ENCODE peak calls at places on chromosomes 12 and 14, in six cellular contexts. K is SK-N-SH, G is stomach, Y is neuronal stem cell, C is keratinocyte, S is heart right ventricle. I is an unnamed sample.

GRCh38 chr14:68333265-68333664 is 459.6 kb downstream of the ZFP36L1 start:
- DNase-seq in K (no peak), G (no peak), Y (no peak), C (no peak), S (no peak), I (no peak)

GRCh38 chr14:65957631-65958205 is 528.5 kb upstream of the CCDC196 start:
- DNase-seq in K (no peak), G (no peak), Y (no peak), C (no peak), S (no peak), I (no peak)

GRCh38 chr14:51873221-51873893 is 12.9 kb downstream of the GNG2 start:
- DNase-seq in K (peak; percentile 33), G (no peak), Y (no peak), C (no peak), S (no peak), I (no peak)

GRCh38 chr14:105419305-105420091 is at the start of gene MTA1:
- DNase-seq in K (peak; percentile 86), G (peak; percentile 56), Y (peak; percentile 31), C (no peak), S (no peak), I (no peak)

GRCh38 chr12:104569348-104570173 is 112.8 kb downstream of the CHST11 start:
- DNase-seq in K (no peak), G (peak; percentile 31), Y (no peak), C (no peak), S (peak; percentile 16), I (peak; percentile 14)

GRCh38 chr14:61347771-61348443 is 26.5 kb downstream of the PRKCH start:
- DNase-seq in K (no peak), G (no peak), Y (no peak), C (no peak), S (no peak), I (no peak)

GRCh38 chr12:15801770-15802393 is 12.7 kb upstream of the EPS8 start:
- DNase-seq in K (no peak), G (no peak), Y (no peak), C (peak; percentile 86), S (no peak), I (no peak)

GRCh38 chr14:95663226-95663797 is 22.9 kb upstream of the TCL1B start:
- DNase-seq in K (no peak), G (no peak), Y (no peak), C (no peak), S (no peak), I (no peak)

GRCh38 chr12:27525373-27525772 is 1.4 kb downstream of the PPFIBP1 start:
- DNase-seq in K (no peak), G (no peak), Y (no peak), C (no peak), S (peak; percentile 67), I (no peak)

GRCh38 chr12:29148065-29148957 is 767 bp upstream of the FAR2 start:
- DNase-seq in K (peak; percentile 80), G (no peak), Y (no peak), C (no peak), S (peak; percentile 52), I (no peak)

GRCh38 chr14:51726166-51726899 is 74.6 kb downstream of the FRMD6 start:
- DNase-seq in K (no peak), G (no peak), Y (no peak), C (no peak), S (no peak), I (no peak)

GRCh38 chr14:72443991-72444431 is 449.9 kb downstream of the DPF3 start:
- DNase-seq in K (no peak), G (no peak), Y (no peak), C (no peak), S (no peak), I (no peak)

GRCh38 chr12:57918182-57918581 is 23.2 kb upstream of the ATP23 start:
- DNase-seq in K (no peak), G (no peak), Y (no peak), C (no peak), S (no peak), I (no peak)

GRCh38 chr12:110957652-110958051 is 37.3 kb upstream of the MYL2 start:
- DNase-seq in K (peak; percentile 87), G (no peak), Y (no peak), C (no peak), S (no peak), I (no peak)

GRCh38 chr14:96821501-96821900 is 24.3 kb downstream of the VRK1 start:
- DNase-seq in K (no peak), G (no peak), Y (no peak), C (peak; percentile 59), S (no peak), I (no peak)

GRCh38 chr12:122871851-122872785 is 23.8 kb downstream of the VPS37B start:
- DNase-seq in K (peak; percentile 74), G (peak; percentile 70), Y (no peak), C (no peak), S (peak; percentile 83), I (no peak)

GRCh38 chr12:75816892-75817291 is 214.7 kb downstream of the PHLDA1 start:
- DNase-seq in K (no peak), G (no peak), Y (no peak), C (peak; percentile 85), S (no peak), I (no peak)

GRCh38 chr14:106069786-106070185 is 543.4 kb downstream of the TMEM121 start:
- DNase-seq in K (no peak), G (no peak), Y (no peak), C (no peak), S (no peak), I (no peak)

GRCh38 chr12:50084775-50085614 is at the start of gene SMARCD1:
- DNase-seq in K (peak; percentile 98), G (peak; percentile 89), Y (peak; percentile 95), C (no peak), S (peak; percentile 93), I (peak; percentile 84)

GRCh38 chr12:9041321-9041720 is 52.0 kb downstream of the KLRG1 start:
- DNase-seq in K (no peak), G (no peak), Y (no peak), C (no peak), S (peak; percentile 41), I (no peak)

GRCh38 chr12:89355243-89356068 is 3.2 kb upstream of the DUSP6 start:
- DNase-seq in K (peak; percentile 58), G (no peak), Y (no peak), C (no peak), S (no peak), I (no peak)
- H3K27me3 ChIP-seq in K (no peaks in the 10 kb centered on the region), G (no peaks in the 10 kb centered on the region), Y (no peaks in the 10 kb centered on the region), C (no peaks in the 10 kb centered on the region), S (no peaks in the 10 kb centered on the region), I (no peaks in the 10 kb centered on the region)

GRCh38 chr14:58055497-58055896 is 96.5 kb downstream of the ARMH4 start:
- DNase-seq in K (no peak), G (no peak), Y (no peak), C (no peak), S (no peak), I (no peak)
- H3K27me3 ChIP-seq in K (peaks cover 18% of the 10 kb centered on the region), G (no peaks in the 10 kb centered on the region), Y (no peaks in the 10 kb centered on the region), C (peaks cover 4% of the 10 kb centered on the region), S (no peaks in the 10 kb centered on the region), I (no peaks in the 10 kb centered on the region)

GRCh38 chr14:100622708-100623485 is 35.7 kb upstream of the BEGAIN start:
- DNase-seq in K (no peak), G (no peak), Y (no peak), C (no peak), S (no peak), I (no peak)

GRCh38 chr14:100621806-100622205 is 34.6 kb upstream of the BEGAIN start:
- DNase-seq in K (peak; percentile 52), G (no peak), Y (no peak), C (no peak), S (no peak), I (no peak)

GRCh38 chr14:100623961-100624360 is 36.7 kb upstream of the BEGAIN start:
- DNase-seq in K (no peak), G (no peak), Y (no peak), C (no peak), S (no peak), I (no peak)

GRCh38 chr14:100622234-100622633 is 35.0 kb upstream of the BEGAIN start:
- DNase-seq in K (peak; percentile 10), G (no peak), Y (no peak), C (no peak), S (no peak), I (no peak)

DNA sequence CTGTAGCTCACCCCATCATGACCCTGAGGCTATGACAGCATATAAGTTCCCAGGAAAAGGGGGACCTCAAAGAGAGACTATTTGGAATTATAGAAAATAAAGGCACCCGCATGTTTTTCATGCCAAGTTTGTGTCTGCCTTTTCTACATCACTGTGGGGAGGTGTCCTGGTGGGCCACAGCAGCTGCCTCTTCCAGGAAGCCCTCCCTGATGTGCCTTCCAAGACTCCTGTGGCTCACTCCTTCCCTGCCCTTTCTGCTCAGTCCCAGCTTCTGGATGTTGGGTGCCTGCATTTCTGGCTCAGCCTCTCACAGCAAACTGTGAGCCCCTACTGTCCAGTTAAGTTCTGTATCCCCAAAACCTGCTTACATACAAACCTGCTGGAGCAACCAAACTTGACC is 36.3 kb upstream of the BEGAIN start:
- DNase-seq in K (no peak), G (no peak), Y (no peak), C (no peak), S (no peak), I (no peak)
- H3K27me3 ChIP-seq in K (no peaks in the 10 kb centered on the region), G (no peaks in the 10 kb centered on the region), Y (no peaks in the 10 kb centered on the region), C (peaks cover 14% of the 10 kb centered on the region), S (peaks cover 57% of the 10 kb centered on the region), I (no peaks in the 10 kb centered on the region)

DNA sequence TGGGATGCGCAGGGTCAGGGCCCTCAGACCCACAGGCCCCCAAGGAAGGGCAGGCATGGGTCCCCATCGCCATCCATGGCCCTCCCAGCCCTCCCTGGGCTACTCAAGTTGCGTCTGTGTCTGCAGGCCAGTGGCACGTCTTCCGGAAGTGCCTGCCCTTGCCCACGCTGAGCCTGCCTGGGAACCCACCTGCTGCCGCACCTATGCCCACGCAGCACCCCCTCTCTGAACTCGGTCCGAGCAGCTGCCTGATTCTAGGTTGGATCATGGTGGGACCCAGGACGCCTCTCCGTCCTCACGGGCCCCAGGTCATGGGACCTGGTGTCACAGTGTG is 182.8 kb downstream of the ADGRD1 start:
- DNase-seq in K (no peak), G (no peak), Y (no peak), C (no peak), S (no peak), I (no peak)
- H3K27me3 ChIP-seq in K (no peaks in the 10 kb centered on the region), G (no peaks in the 10 kb centered on the region), Y (no peaks in the 10 kb centered on the region), C (no peaks in the 10 kb centered on the region), S (no peaks in the 10 kb centered on the region), I (no peaks in the 10 kb centered on the region)

GRCh38 chr14:37320106-37320505 is 122.4 kb downstream of the MIPOL1 start:
- DNase-seq in K (no peak), G (no peak), Y (no peak), C (no peak), S (no peak), I (no peak)

GRCh38 chr14:37329189-37330001 is 131.7 kb downstream of the MIPOL1 start:
- DNase-seq in K (no peak), G (no peak), Y (no peak), C (no peak), S (no peak), I (no peak)

GRCh38 chr14:37326434-37326833 is 128.7 kb downstream of the MIPOL1 start:
- DNase-seq in K (no peak), G (no peak), Y (no peak), C (no peak), S (no peak), I (no peak)

GRCh38 chr14:37328673-37329072 is 130.9 kb downstream of the MIPOL1 start:
- DNase-seq in K (no peak), G (no peak), Y (no peak), C (no peak), S (no peak), I (no peak)

GRCh38 chr14:37325332-37325731 is 127.6 kb downstream of the MIPOL1 start:
- DNase-seq in K (no peak), G (no peak), Y (no peak), C (no peak), S (no peak), I (no peak)
- H3K27me3 ChIP-seq in K (no peaks in the 10 kb centered on the region), G (no peaks in the 10 kb centered on the region), Y (no peaks in the 10 kb centered on the region), C (no peaks in the 10 kb centered on the region), S (no peaks in the 10 kb centered on the region), I (no peaks in the 10 kb centered on the region)

I was measured in CD4-positive, alpha-beta T cell.